ENCODE peak calls at places on chromosomes 7 and 10, in nine cellular contexts. P is esophagus squamous epithelium, F is endothelial cell of umbilical vein, L is A549, K is adrenal gland, A is testis, W is ovary, N is body of pancreas, Q is sigmoid colon. O is an unnamed sample. For H3K4me1, the result is how much of the 10 kb centered on the place peaks cover.

GRCh38 chr10:97327348-97328294 is 6.9 kb downstream of the FRAT2 start:
- DNase-seq in Q (no peak), W (no peak), L (peak), P (no peak), A (no peak), K (no peak), N (peak), F (no peak), O (no peak)

GRCh38 chr7:3259711-3260424 is 41.2 kb upstream of the SDK1 start:
- DNase-seq in N (no peak), W (no peak), Q (no peak), K (no peak), A (no peak), P (no peak), F (no peak), L (no peak), O (no peak)

GRCh38 chr7:150388709-150389531 is 9.8 kb downstream of the ZNF775 start:
- DNase-seq in A (peak), N (peak), Q (peak), P (no peak), K (peak), W (peak), F (no peak), L (no peak), O (peak)

GRCh38 chr7:83486536-83486935 is 162.4 kb downstream of the SEMA3E start:
- DNase-seq in L (no peak), W (no peak), Q (no peak), N (no peak), A (no peak), K (no peak), P (no peak), F (no peak), O (no peak)

GRCh38 chr10:75418712-75419111 is 12.7 kb upstream of the LRMDA start:
- DNase-seq in K (no peak), P (no peak), Q (no peak), N (no peak), W (no peak), A (no peak), L (no peak), F (no peak), O (no peak)

GRCh38 chr7:75624134-75624832 is 114.5 kb downstream of the HIP1 start:
- DNase-seq in K (peak), F (no peak), A (peak), W (peak), Q (peak), P (no peak), L (no peak), N (peak), O (peak)

GRCh38 chr7:46932656-46933424 is 649.1 kb downstream of the TNS3 start:
- DNase-seq in Q (peak), K (peak), P (no peak), F (peak), N (peak), L (no peak), W (no peak), A (peak), O (peak)

GRCh38 chr7:82906502-82906901 is 256.2 kb downstream of the PCLO start:
- DNase-seq in W (no peak), K (no peak), L (no peak), N (no peak), P (no peak), F (no peak), A (no peak), Q (no peak), O (no peak)

GRCh38 chr7:2005746-2006145 is 227.0 kb downstream of the MAD1L1 start:
- DNase-seq in Q (peak), L (no peak), F (no peak), A (no peak), K (no peak), N (no peak), P (no peak), W (no peak), O (no peak)

GRCh38 chr7:70098905-70099672 is 500.8 kb downstream of the AUTS2 start:
- DNase-seq in N (no peak), A (no peak), F (no peak), W (no peak), K (no peak), L (no peak), Q (no peak), P (no peak), O (peak)

GRCh38 chr7:1670894-1671875 is 1.1 kb downstream of the ELFN1 start:
- DNase-seq in Q (peak), P (no peak), L (no peak), N (no peak), F (no peak), A (no peak), K (no peak), W (no peak), O (no peak)

GRCh38 chr10:35696888-35697287 is 54.8 kb upstream of the FZD8 start:
- DNase-seq in P (no peak), K (no peak), N (no peak), L (no peak), F (no peak), W (no peak), A (no peak), Q (no peak), O (no peak)

GRCh38 chr7:3301831-3302618 is 973 bp downstream of the SDK1 start:
- DNase-seq in L (peak), K (no peak), Q (peak), P (no peak), W (peak), F (peak), A (peak), N (peak), O (peak)

GRCh38 chr7:158740013-158740656 is 35.5 kb upstream of the NCAPG2 start:
- DNase-seq in F (peak), A (no peak), K (peak), W (peak), N (peak), P (no peak), L (no peak), Q (peak), O (no peak)

GRCh38 chr10:28492093-28492492 is 40.8 kb upstream of the WAC start:
- DNase-seq in A (no peak), L (no peak), W (no peak), F (no peak), N (no peak), K (no peak), Q (no peak), P (no peak), O (no peak)

GRCh38 chr7:45000096-45001032 is at the start of gene CCM2:
- DNase-seq in N (peak), F (peak), K (peak), Q (peak), P (peak), W (peak), A (peak), L (peak), O (peak)

GRCh38 chr7:7428806-7429205 is 106.9 kb downstream of the COL28A1 start:
- DNase-seq in K (no peak), P (no peak), Q (no peak), W (no peak), L (no peak), A (no peak), N (no peak), F (no peak), O (no peak)

GRCh38 chr7:151231080-151231479 is 1.2 kb upstream of the CHPF2 start:
- DNase-seq in N (no peak), A (no peak), K (no peak), W (no peak), L (no peak), F (no peak), P (no peak), Q (no peak), O (no peak)

GRCh38 chr7:84985073-84985784 is 201.6 kb downstream of the SEMA3D start:
- DNase-seq in Q (no peak), K (no peak), W (no peak), A (no peak), P (no peak), F (peak), L (no peak), N (no peak), O (no peak)

GRCh38 chr10:21740989-21741388 is 207.0 kb downstream of the MLLT10 start:
- DNase-seq in Q (no peak), F (no peak), L (no peak), P (no peak), N (no peak), K (no peak), A (no peak), W (no peak), O (no peak)

GRCh38 chr7:100126931-100127865 is at the start of gene MBLAC1:
- DNase-seq in L (peak), W (peak), N (peak), P (peak), A (peak), F (peak), K (peak), Q (peak), O (peak)

GRCh38 chr10:102396751-102397151 is 1.2 kb downstream of the NFKB2 start:
- DNase-seq in Q (no peak), K (no peak), W (no peak), N (no peak), P (no peak), F (no peak), A (no peak), L (no peak), O (no peak)

GRCh38 chr10:102396251-102396650 is 746 bp downstream of the NFKB2 start:
- DNase-seq in Q (no peak), K (no peak), W (no peak), N (no peak), A (no peak), F (no peak), P (no peak), L (no peak), O (no peak)

GRCh38 chr10:102394801-102395676 is 466 bp upstream of the NFKB2 start:
- DNase-seq in K (peak), W (peak), N (peak), F (peak), P (peak), A (peak), L (peak), Q (peak), O (peak)

GRCh38 chr10:102394079-102394800 is 1.3 kb upstream of the NFKB2 start:
- DNase-seq in L (peak), P (peak), A (peak), W (peak), N (peak), K (peak), F (peak), Q (peak), O (peak)

GRCh38 chr10:102395677-102396197 is at the start of gene NFKB2:
- DNase-seq in Q (no peak), W (no peak), K (no peak), L (no peak), P (no peak), F (no peak), N (no peak), A (no peak), O (no peak)
- TF ChIP-seq POLR2A in Q (no peak), W (no peak), K (no peak), L (no peak), P (no peak), F (peak), N (no peak), A (no peak), O (no peak)

DNA sequence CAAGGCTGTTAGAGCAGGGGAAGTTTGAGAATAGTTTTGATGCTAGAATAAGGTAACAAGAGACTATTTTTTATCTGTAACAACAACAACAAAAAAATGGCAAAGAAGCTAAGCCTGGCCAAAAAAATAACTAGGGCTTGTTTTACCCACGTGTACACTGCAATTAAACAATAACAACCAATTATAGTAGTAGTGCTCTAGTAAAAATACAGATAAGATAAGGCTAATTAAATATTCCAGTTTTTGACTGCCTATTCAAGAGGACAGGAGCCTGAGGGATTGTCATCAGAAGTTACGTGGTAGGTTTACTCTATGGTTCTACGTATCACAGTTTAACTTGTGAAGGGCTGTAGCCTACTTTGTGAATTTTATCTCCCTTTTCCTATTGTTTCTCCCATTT is 29.2 kb downstream of the PCGF5 start:
- DNase-seq in N (no peak), F (no peak), W (no peak), P (no peak), Q (no peak), A (no peak), K (no peak), L (no peak), O (no peak)
- H3K4me1 ChIP-seq in N (under half), F (under half), W (under half), P (under half), Q (under half), A (under half), K (under half), L (under half), O (under half)

GRCh38 chr10:79067241-79068202 is 1.2 kb upstream of the ZMIZ1 start:
- DNase-seq in Q (peak), W (peak), A (peak), K (peak), F (peak), N (peak), P (peak), L (peak), O (peak)
- TF ChIP-seq CTCF in Q (no peak), W (peak), A (no peak), K (no peak), F (peak), N (no peak), P (no peak), L (no peak), O (peak)

GRCh38 chr7:149856-150636 is 42.3 kb upstream of the FAM20C start:
- DNase-seq in Q (peak), P (no peak), F (no peak), N (peak), W (peak), A (no peak), K (peak), L (no peak), O (peak)

GRCh38 chr7:145863-146262 is 46.5 kb upstream of the FAM20C start:
- DNase-seq in N (no peak), W (no peak), K (no peak), Q (no peak), F (no peak), P (no peak), L (no peak), A (no peak), O (no peak)

GRCh38 chr7:148543-148931 is 43.8 kb upstream of the FAM20C start:
- DNase-seq in F (no peak), N (no peak), L (no peak), A (no peak), K (no peak), Q (no peak), W (no peak), P (no peak), O (no peak)

GRCh38 chr7:150811-151221 is 41.6 kb upstream of the FAM20C start:
- DNase-seq in P (no peak), N (peak), Q (no peak), W (peak), K (peak), A (peak), F (no peak), L (no peak), O (peak)

GRCh38 chr7:148932-149855 is 43.2 kb upstream of the FAM20C start:
- DNase-seq in F (peak), Q (peak), W (peak), K (peak), L (peak), A (peak), N (peak), P (peak), O (peak)
- TF ChIP-seq POLR2A in F (peak), Q (peak), W (peak), K (peak), L (peak), A (no peak), N (peak), P (peak), O (peak)

GRCh38 chr10:110500515-110500905 is 2.8 kb downstream of the DUSP5 start:
- DNase-seq in K (no peak), N (no peak), Q (no peak), W (no peak), A (no peak), P (no peak), L (no peak), F (peak), O (no peak)

GRCh38 chr10:110501142-110501937 is 3.6 kb downstream of the DUSP5 start:
- DNase-seq in P (peak), A (peak), L (peak), F (peak), W (peak), K (peak), Q (peak), N (peak), O (peak)

GRCh38 chr10:110503528-110504110 is 5.9 kb downstream of the DUSP5 start:
- DNase-seq in K (no peak), W (no peak), A (no peak), N (no peak), L (no peak), P (no peak), Q (peak), F (no peak), O (no peak)

GRCh38 chr10:110502851-110503301 is 5.2 kb downstream of the DUSP5 start:
- DNase-seq in Q (peak), K (peak), N (peak), A (peak), W (no peak), L (no peak), P (no peak), F (peak), O (peak)

GRCh38 chr10:110502072-110502845 is 4.6 kb downstream of the DUSP5 start:
- DNase-seq in W (no peak), L (no peak), K (no peak), P (no peak), N (no peak), Q (no peak), F (no peak), A (no peak), O (no peak)
- H3K4me1 ChIP-seq in W (under half), L (half or more), K (under half), P (half or more), N (under half), Q (half or more), F (half or more), A (under half), O (half or more)

O was measured in thyroid gland.